ENCODE peak calls at places on chromosomes 1 and 21, in six cellular contexts. M is CD4-positive, alpha-beta T cell; W is MCF 10A; G is D341Med; B is astrocyte of the cerebellum; X is endothelial cell. D is an unnamed sample.

GRCh38 chr1:38586993-38587646 is 272.5 kb downstream of the RRAGC start:
- DNase-seq in W (peak; percentile 53), M (peak; percentile 27), G (peak; percentile 81), X (peak; percentile 73), B (no peak), D (peak; percentile 27)

GRCh38 chr1:3477241-3478109 is 23.0 kb downstream of the ARHGEF16 start:
- DNase-seq in M (no peak), X (peak; percentile 62), G (peak; percentile 58), B (no peak), W (no peak), D (no peak)

GRCh38 chr1:201119206-201119814 is 7.1 kb upstream of the CACNA1S start:
- DNase-seq in X (peak; percentile 73), W (no peak), B (no peak), G (peak; percentile 66), M (peak; percentile 39), D (peak; percentile 48)

GRCh38 chr21:34797202-34797527 is 128.4 kb downstream of the CLIC6 start:
- DNase-seq in W (peak; percentile 52), X (no peak), B (no peak), G (no peak), M (no peak), D (no peak)

GRCh38 chr1:162456324-162456723 is 41.3 kb upstream of the UHMK1 start:
- DNase-seq in G (no peak), W (no peak), X (no peak), B (no peak), M (no peak), D (no peak)

GRCh38 chr1:205446828-205447227 is 9.0 kb downstream of the BLACAT1 start:
- DNase-seq in X (peak; percentile 45), W (no peak), G (peak; percentile 58), M (no peak), B (no peak), D (no peak)

GRCh38 chr1:176643536-176643935 is 180.6 kb downstream of the PAPPA2 start:
- DNase-seq in M (no peak), G (no peak), X (no peak), B (peak; percentile 68), W (peak; percentile 46), D (no peak)

GRCh38 chr1:37189111-37189510 is 154.8 kb upstream of the GRIK3 start:
- DNase-seq in M (no peak), G (no peak), W (no peak), X (no peak), B (no peak), D (no peak)

GRCh38 chr1:1358433-1359201 is at the start of gene MXRA8:
- DNase-seq in X (no peak), M (no peak), B (no peak), G (no peak), W (no peak), D (no peak)

GRCh38 chr1:160125761-160126160 is 10.2 kb downstream of the ATP1A2 start:
- DNase-seq in G (no peak), M (no peak), B (no peak), X (no peak), W (peak; percentile 43), D (no peak)

GRCh38 chr21:42623684-42624083 is 29.7 kb upstream of the PDE9A start:
- DNase-seq in G (no peak), M (no peak), X (no peak), B (no peak), W (no peak), D (no peak)

GRCh38 chr1:3494321-3495308 is 40.1 kb downstream of the ARHGEF16 start:
- DNase-seq in B (no peak), X (no peak), M (no peak), G (no peak), W (no peak), D (no peak)

GRCh38 chr1:156295391-156295947 is at the start of gene GLMP:
- DNase-seq in G (peak; percentile 70), X (peak; percentile 40), B (peak; percentile 24), M (peak; percentile 51), W (peak; percentile 53), D (peak; percentile 29)

GRCh38 chr1:40782371-40782956 is 1.1 kb upstream of the KCNQ4 start:
- DNase-seq in B (no peak), X (peak; percentile 46), M (no peak), W (no peak), G (no peak), D (no peak)

GRCh38 chr21:34974162-34974981 is 74.7 kb downstream of the RUNX1 start:
- DNase-seq in G (no peak), W (no peak), B (no peak), X (no peak), M (peak; percentile 38), D (peak; percentile 55)